ENCODE peak calls at places on chromosomes 4 and X, in five cellular contexts. I is bronchial epithelial cell, G is right atrium auricular region, Q is lower leg skin, W is Karpas-422. R is an unnamed sample.

GRCh38 chrX:3962511-3963350 is 249.3 kb upstream of the PRKX start:
- DNase-seq in I (peak; percentile 5), G (no peak), W (peak; percentile 81), Q (no peak), R (no peak)

GRCh38 chr4:112865443-112865842 is 184.0 kb upstream of the ANK2 start:
- DNase-seq in Q (no peak), W (no peak), G (no peak), I (peak; percentile 29), R (no peak)

GRCh38 chr4:40205259-40206198 is 8.7 kb downstream of the RHOH start:
- DNase-seq in I (no peak), Q (no peak), G (no peak), W (peak; percentile 71), R (no peak)

GRCh38 chrX:152428089-152428488 is 23.0 kb downstream of the GABRA3 start:
- DNase-seq in I (peak; percentile 0), Q (no peak), G (no peak), W (no peak), R (no peak)

GRCh38 chr4:38762560-38762959 is 20.2 kb downstream of the TLR10 start:
- DNase-seq in G (no peak), W (peak; percentile 95), Q (no peak), I (no peak), R (no peak)

GRCh38 chr4:23660865-23661264 is 229.0 kb downstream of the PPARGC1A start:
- DNase-seq in W (no peak), I (no peak), Q (no peak), G (no peak), R (no peak)

GRCh38 chr4:177511611-177512010 is 69.4 kb upstream of the AGA start:
- DNase-seq in I (peak; percentile 96), W (no peak), Q (no peak), G (no peak), R (no peak)

GRCh38 chrX:21905209-21905735 is 35.2 kb upstream of the SMS start:
- DNase-seq in G (no peak), W (no peak), Q (no peak), I (no peak), R (no peak)

GRCh38 chrX:32155044-32155638 is 1056.2 kb downstream of the DMD start:
- DNase-seq in Q (no peak), G (no peak), I (no peak), W (no peak), R (no peak)

GRCh38 chr4:21248336-21248735 is 548.1 kb downstream of the PACRGL start:
- DNase-seq in G (no peak), W (no peak), I (no peak), Q (no peak), R (no peak)

GRCh38 chrX:64447207-64447606 is 52.0 kb upstream of the MTMR8 start:
- DNase-seq in I (no peak), Q (no peak), W (no peak), G (no peak), R (no peak)
- H3K4me3 ChIP-seq in I (no peak overlapping the region), Q (no peak overlapping the region), W (no peak overlapping the region), G (no peak overlapping the region), R (no peak overlapping the region)

DNA sequence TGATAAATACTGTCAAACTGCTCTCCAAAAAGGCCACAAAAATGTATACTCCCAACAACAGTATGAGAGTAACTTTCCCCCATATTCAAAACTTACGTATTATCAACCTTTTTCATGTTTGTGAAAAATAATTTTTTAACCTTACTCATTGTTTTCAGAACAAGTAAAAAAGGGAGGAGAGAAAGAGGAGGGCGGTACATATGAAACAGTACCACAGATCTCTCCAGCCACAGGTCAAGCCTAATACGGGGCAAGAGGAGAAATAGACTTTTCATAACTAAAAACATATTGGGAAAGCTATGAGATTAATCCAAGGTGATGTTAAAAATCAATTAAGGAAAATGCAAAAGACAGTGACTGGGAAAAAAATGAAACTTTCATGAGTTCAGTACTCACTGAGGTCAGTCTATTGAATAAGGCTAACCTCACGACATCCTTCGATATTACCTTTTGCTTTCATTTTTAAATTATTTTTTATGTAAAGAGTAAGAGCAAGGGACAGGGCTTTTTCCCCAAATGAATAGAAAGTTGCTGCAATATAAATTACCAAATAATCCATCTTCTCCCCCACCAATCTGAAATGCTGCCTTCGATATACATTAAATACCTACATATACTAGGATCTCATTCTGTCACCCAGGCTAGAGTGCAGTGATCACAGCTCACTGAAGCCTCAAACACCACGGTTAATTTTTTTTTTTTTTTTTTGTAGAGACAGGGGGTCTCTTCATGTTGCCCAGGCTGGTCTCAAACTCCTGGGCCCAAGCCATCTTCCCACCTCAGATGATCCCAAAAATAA is 25.3 kb downstream of the FBXW7 start:
- DNase-seq in G (no peak), Q (no peak), W (no peak), I (no peak), R (no peak)
- H3K4me3 ChIP-seq in G (no peak overlapping the region), Q (no peak overlapping the region), W (no peak overlapping the region), I (no peak overlapping the region), R (no peak overlapping the region)

GRCh38 chrX:39519213-39519544 is 578.6 kb downstream of the BCOR start:
- DNase-seq in I (no peak), Q (no peak), G (no peak), W (no peak), R (no peak)

GRCh38 chrX:39519566-39520301 is 578.0 kb downstream of the BCOR start:
- DNase-seq in Q (peak; percentile 70), W (no peak), I (no peak), G (peak; percentile 64), R (no peak)

GRCh38 chrX:39513836-39514235 is 583.9 kb downstream of the BCOR start:
- DNase-seq in W (no peak), G (no peak), I (no peak), Q (no peak), R (peak; percentile 84)

GRCh38 chrX:39516399-39516798 is 581.4 kb downstream of the BCOR start:
- DNase-seq in Q (no peak), W (no peak), I (no peak), G (no peak), R (no peak)

DNA sequence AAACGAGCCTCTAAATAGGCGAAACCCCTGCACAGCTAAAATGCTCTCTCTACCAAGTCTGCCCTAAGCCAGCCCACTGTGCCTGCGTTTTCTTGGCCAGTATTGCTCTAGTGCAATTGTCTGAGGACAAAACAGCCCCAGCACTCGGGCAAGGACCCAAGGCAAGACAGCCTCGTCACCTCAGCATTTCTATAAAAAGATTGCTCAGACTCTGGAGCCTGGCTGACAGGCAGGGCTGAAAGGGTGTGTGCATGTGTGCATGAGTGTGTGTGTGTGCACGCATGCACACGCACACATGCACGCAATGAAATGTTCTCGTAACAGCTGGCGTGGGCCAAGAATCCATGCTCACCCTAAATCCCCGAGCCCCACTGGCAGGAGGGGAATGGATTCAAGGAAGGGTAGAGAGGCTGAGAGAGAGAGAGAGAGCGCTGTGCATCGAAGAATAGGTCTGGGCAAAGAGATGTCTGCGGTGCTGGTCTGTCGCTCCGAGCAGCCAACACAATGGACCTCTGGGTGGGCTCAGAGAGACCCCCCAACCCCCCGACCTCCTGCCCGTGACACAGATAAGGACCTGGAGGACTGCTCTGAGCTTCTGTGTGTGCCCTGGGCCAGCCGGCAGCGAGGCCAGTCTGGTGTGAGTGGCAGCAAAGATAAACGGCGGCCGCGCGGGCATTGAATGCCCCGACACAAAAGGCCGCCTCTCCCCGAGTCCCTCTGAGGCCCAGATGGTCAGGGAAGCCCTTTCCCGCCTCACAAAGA is 579.1 kb downstream of the BCOR start:
- DNase-seq in I (no peak), W (no peak), Q (peak; percentile 82), G (no peak), R (peak; percentile 31)
- H3K4me3 ChIP-seq in I (no peak overlapping the region), W (no peak overlapping the region), Q (no peak overlapping the region), G (no peak overlapping the region), R (no peak overlapping the region)

GRCh38 chr4:186685744-186686143 is 37.9 kb downstream of the FAT1 start:
- DNase-seq in G (no peak), I (peak; percentile 87), W (no peak), Q (no peak), R (no peak)
- H3K4me3 ChIP-seq in G (no peak overlapping the region), I (no peak overlapping the region), W (no peak overlapping the region), Q (no peak overlapping the region), R (no peak overlapping the region)

GRCh38 chrX:10165580-10166247 is 8.9 kb downstream of the CLCN4 start:
- DNase-seq in G (no peak), I (no peak), Q (no peak), W (no peak), R (no peak)

GRCh38 chrX:10167573-10167972 is 10.8 kb downstream of the CLCN4 start:
- DNase-seq in I (no peak), W (no peak), Q (no peak), G (no peak), R (no peak)

GRCh38 chrX:10166731-10167149 is 10.0 kb downstream of the CLCN4 start:
- DNase-seq in G (no peak), W (peak; percentile 59), Q (no peak), I (no peak), R (no peak)

GRCh38 chrX:10164879-10165278 is 8.1 kb downstream of the CLCN4 start:
- DNase-seq in W (no peak), G (no peak), Q (no peak), I (no peak), R (no peak)

GRCh38 chrX:10166248-10166716 is 9.5 kb downstream of the CLCN4 start:
- DNase-seq in I (no peak), W (no peak), Q (no peak), G (no peak), R (no peak)
- H3K4me3 ChIP-seq in I (no peak overlapping the region), W (no peak overlapping the region), Q (no peak overlapping the region), G (no peak overlapping the region), R (no peak overlapping the region)

DNA sequence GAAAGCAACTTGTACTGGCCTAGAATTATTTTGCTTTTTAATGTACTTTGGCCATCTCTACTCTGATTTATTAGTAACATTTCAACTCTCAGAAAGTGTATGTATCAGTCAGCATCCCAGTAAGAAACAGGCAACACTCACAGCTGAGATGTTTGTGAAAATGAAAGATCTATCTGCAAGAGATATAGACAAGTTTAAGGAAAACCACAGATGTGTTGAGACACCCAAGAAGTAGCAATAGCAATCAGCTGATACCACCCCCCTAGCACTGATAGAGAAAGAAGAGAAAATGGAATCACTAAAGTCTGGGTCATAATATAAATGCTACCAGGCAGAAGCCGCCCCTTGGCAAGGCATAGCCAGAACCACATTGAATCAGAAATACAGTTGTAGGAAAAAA is 372.0 kb downstream of the ARAP2 start:
- DNase-seq in W (no peak), I (no peak), G (no peak), Q (no peak), R (no peak)
- H3K4me3 ChIP-seq in W (no peak overlapping the region), I (no peak overlapping the region), G (no peak overlapping the region), Q (no peak overlapping the region), R (no peak overlapping the region)

GRCh38 chrX:119240356-119240755 is 4.3 kb downstream of the PGRMC1 start:
- DNase-seq in G (no peak), I (no peak), W (no peak), Q (no peak), R (no peak)

GRCh38 chrX:119237526-119238035 is 1.5 kb downstream of the PGRMC1 start:
- DNase-seq in G (no peak), I (no peak), W (no peak), Q (no peak), R (no peak)

GRCh38 chrX:119236599-119237525 is 777 bp downstream of the PGRMC1 start:
- DNase-seq in Q (peak; percentile 86), I (peak; percentile 66), G (no peak), W (peak; percentile 50), R (peak; percentile 38)

GRCh38 chrX:119235872-119236598 is at the start of gene PGRMC1:
- DNase-seq in Q (peak; percentile 96), W (peak; percentile 90), G (peak; percentile 83), I (peak; percentile 55), R (peak; percentile 89)

DNA sequence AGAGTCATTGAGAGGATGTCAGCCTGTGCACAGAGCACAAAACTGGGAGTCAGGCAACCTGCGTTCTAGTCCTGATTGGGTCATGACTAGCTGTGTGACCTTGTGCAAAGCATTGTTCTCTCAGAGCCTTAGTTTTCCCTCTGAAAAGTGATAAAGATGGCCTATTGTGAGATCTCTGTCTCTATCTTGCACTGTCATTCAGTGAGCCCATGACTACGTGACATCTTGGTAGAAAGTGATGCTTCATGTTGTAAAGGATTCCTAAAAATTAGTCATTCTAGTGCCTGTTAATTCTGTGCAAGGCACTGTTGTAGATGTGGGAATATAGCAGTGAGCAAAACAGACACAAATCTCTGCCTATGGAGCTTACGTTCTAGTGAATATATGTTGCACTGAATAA is 2.5 kb downstream of the PGRMC1 start:
- DNase-seq in I (peak; percentile 10), G (no peak), Q (no peak), W (no peak), R (no peak)
- H3K4me3 ChIP-seq in I (no peak overlapping the region), G (no peak overlapping the region), Q (no peak overlapping the region), W (peak overlapping the region; percentile 2), R (no peak overlapping the region)